ENCODE peak calls at places on chromosomes 1 and 21, in four cellular contexts. N is CD4-positive, alpha-beta memory T cell; S is endothelial cell; V is progenitor cell of endocrine pancreas. E is an unnamed sample.
A peak's percentile ranks its signal among the peaks of the same experiment; 100 is the strongest.

GRCh38 chr1:116954450-116954849 is 44.7 kb downstream of the PTGFRN start:
- DNase-seq in N (no peak), S (no peak), V (no peak), E (no peak)

GRCh38 chr1:40337448-40337847 is 20.4 kb upstream of the COL9A2 start:
- DNase-seq in N (no peak), V (no peak), S (no peak), E (no peak)

GRCh38 chr1:205569411-205570172 is 62.2 kb downstream of the ELK4 start:
- DNase-seq in V (no peak), S (no peak), N (no peak), E (peak; percentile 49)

GRCh38 chr1:189637041-189637440 is 840.6 kb downstream of the BRINP3 start:
- DNase-seq in N (no peak), S (no peak), V (no peak), E (no peak)

GRCh38 chr21:38352536-38353219 is 95.9 kb downstream of the KCNJ15 start:
- DNase-seq in N (no peak), V (peak; percentile 47), S (peak; percentile 81), E (peak; percentile 62)

GRCh38 chr1:186670965-186671486 is 9.2 kb downstream of the PTGS2 start:
- DNase-seq in V (no peak), N (no peak), S (no peak), E (no peak)

GRCh38 chr1:232127190-232127589 is 500.6 kb downstream of the DISC1 start:
- DNase-seq in V (no peak), N (no peak), S (no peak), E (no peak)

GRCh38 chr1:161185282-161185682 is 8.0 kb upstream of the B4GALT3 start:
- DNase-seq in S (no peak), N (peak; percentile 87), V (no peak), E (no peak)

GRCh38 chr21:30839304-30839703 is 9.7 kb upstream of the KRTAP7-1 start:
- DNase-seq in V (peak; percentile 33), N (peak; percentile 8), S (peak; percentile 60), E (peak; percentile 67)

GRCh38 chr21:45448810-45449657 is 44.1 kb downstream of the COL18A1 start:
- DNase-seq in S (no peak), V (no peak), N (no peak), E (no peak)

GRCh38 chr21:33069994-33070811 is at the start of gene OLIG1:
- DNase-seq in S (peak; percentile 67), V (peak; percentile 50), N (no peak), E (peak; percentile 83)

GRCh38 chr1:59089922-59090457 is 206.9 kb upstream of the FGGY start:
- DNase-seq in S (no peak), V (no peak), N (no peak), E (no peak)

GRCh38 chr1:192485692-192486436 is 89.7 kb upstream of the RGS1 start:
- DNase-seq in N (no peak), V (no peak), S (no peak), E (no peak)

E was measured in ecto neural progenitor cell.